ENCODE peak calls at places on chromosome 12, in six cellular contexts. D, I, F, P, N and Y are unnamed samples.

GRCh38 chr12:11836282-11836963 is 186.9 kb downstream of the ETV6 start:
- DNase-seq in D (peak; percentile 99), I (peak; percentile 46), F (no peak), P (no peak), N (no peak), Y (peak; percentile 58)

GRCh38 chr12:56487448-56488040 is 417 bp downstream of the GLS2 start:
- DNase-seq in D (no peak), I (peak; percentile 35), F (peak; percentile 32), P (no peak), N (peak; percentile 83), Y (peak; percentile 22)

GRCh38 chr12:57139796-57140649 is 7.4 kb downstream of the LRP1-AS start:
- DNase-seq in D (no peak), I (no peak), F (no peak), P (no peak), N (no peak), Y (no peak)

GRCh38 chr12:20601668-20602280 is 93.4 kb upstream of the SLCO1C1 start:
- DNase-seq in D (no peak), I (no peak), F (peak; percentile 28), P (no peak), N (no peak), Y (no peak)

GRCh38 chr12:92735131-92735721 is 32.4 kb downstream of the PLEKHG7 start:
- DNase-seq in D (no peak), I (no peak), F (no peak), P (no peak), N (no peak), Y (no peak)

GRCh38 chr12:117664169-117664568 is 302.7 kb upstream of the NOS1 start:
- DNase-seq in D (no peak), I (no peak), F (no peak), P (no peak), N (no peak), Y (no peak)

GRCh38 chr12:124143726-124144125 is 151.2 kb upstream of the RFLNA start:
- DNase-seq in D (no peak), I (no peak), F (no peak), P (no peak), N (no peak), Y (no peak)

GRCh38 chr12:27652174-27652763 is 44.0 kb upstream of the REP15 start:
- DNase-seq in D (peak; percentile 8), I (no peak), F (peak; percentile 71), P (peak; percentile 59), N (no peak), Y (peak; percentile 5)

GRCh38 chr12:118448341-118448740 is 72.0 kb downstream of the SUDS3 start:
- DNase-seq in D (no peak), I (no peak), F (no peak), P (no peak), N (no peak), Y (no peak)

GRCh38 chr12:53082637-53083036 is 3.4 kb upstream of the SPRYD3 start:
- DNase-seq in D (no peak), I (no peak), F (no peak), P (no peak), N (no peak), Y (no peak)

DNA sequence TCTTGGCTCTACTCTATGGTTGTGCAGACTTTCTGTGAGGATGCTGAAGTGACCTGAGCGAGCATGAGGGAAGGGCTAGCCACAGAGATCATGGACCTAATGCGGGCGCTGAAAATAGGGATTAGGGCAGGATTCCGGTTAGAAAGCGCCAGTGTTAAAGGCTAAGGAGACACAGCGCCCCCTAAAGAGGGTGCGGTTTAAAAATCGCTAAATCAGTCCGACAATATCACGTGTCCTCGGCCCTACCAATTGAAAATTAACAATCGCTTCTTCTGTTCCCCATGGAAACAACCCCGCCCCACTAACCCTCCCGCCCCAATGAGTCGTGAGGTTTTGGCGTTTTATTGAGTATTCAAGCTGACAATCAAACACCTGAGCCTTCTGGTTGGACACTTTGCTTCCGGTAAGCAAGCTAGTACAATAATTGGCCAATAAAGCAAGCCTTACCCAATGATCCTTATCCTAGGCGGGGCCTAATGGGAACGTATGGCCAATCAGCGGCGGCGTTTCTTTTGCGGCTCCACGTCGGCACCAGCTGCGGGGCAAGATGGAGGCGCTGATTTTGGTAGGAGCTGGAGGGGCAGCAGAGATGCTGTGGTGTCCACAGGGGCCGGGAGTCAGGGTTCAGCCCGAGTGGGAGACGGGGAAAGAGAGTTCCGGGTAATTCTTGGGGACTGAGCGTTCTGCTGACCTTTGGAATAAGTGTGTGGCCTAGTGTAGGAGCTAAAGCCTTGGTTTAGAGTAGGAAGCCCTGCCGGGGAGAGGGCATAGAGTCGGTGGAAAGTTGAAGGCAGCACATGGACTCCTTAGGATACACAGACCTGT is at the start of gene COPZ1:
- DNase-seq in D (peak; percentile 99), I (peak; percentile 81), F (peak; percentile 100), P (peak; percentile 91), N (peak; percentile 87), Y (peak; percentile 85)
- TF ChIP-seq POLR2A in D (peak; percentile 91), I (peak; percentile 86), F (peak; percentile 96), P (peak; percentile 97), N (peak; percentile 54), Y (peak; percentile 87)

GRCh38 chr12:21756699-21757098 is 17.8 kb downstream of the KCNJ8 start:
- DNase-seq in D (no peak), I (no peak), F (no peak), P (no peak), N (no peak), Y (no peak)

DNA sequence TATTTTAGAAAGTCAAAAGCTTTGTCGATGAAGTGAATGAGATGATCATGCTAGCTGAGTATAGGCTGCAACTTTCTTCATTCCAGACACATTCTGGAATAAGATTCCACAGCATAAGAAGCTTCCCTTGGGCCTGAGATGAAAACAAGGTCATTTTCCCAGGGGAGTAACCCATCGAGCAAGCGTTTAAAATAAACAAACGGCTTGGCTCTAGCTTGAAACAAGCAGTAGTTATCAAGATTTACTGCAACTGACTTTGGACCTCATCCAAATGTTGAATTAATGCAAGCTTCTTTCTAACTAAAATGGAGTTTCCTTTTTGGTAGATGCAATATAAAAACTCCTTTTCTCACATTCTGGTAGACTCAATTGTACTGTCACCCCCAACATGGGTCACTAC is 23.0 kb downstream of the KCNJ8 start:
- DNase-seq in D (no peak), I (no peak), F (no peak), P (no peak), N (no peak), Y (no peak)
- TF ChIP-seq TAF1 in D (no peak), I (no peak), F (no peak), P (no peak), N (no peak), Y (no peak)

DNA sequence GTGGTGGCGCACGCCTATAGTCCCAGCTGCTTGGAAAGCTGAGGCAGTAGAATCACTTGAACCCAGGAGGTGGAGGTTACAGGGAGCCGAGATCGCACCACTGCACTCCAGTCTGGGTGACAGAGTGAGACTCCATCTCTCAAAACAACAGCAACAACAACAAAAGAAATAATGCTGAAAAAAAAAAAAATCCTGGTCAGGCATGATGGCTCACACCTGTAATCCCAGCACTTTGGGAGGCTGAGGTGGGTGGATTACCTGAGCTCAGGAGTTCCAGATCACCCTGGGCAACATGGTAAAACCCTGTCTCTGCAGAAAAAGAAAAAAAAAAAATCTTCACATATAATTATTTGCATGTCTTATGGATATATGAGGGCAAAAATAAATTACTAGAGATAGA is 75.5 kb downstream of the ATXN2 start:
- DNase-seq in D (no peak), I (no peak), F (no peak), P (no peak), N (no peak), Y (no peak)
- TF ChIP-seq POLR2A in D (no peak), I (no peak), F (no peak), P (no peak), N (no peak), Y (no peak)

GRCh38 chr12:42611571-42612257 is 22.2 kb upstream of the PRICKLE1 start:
- DNase-seq in D (no peak), I (no peak), F (no peak), P (no peak), N (no peak), Y (no peak)
- TF ChIP-seq TAF1 in D (no peak), I (no peak), F (no peak), P (no peak), N (no peak), Y (no peak)

DNA sequence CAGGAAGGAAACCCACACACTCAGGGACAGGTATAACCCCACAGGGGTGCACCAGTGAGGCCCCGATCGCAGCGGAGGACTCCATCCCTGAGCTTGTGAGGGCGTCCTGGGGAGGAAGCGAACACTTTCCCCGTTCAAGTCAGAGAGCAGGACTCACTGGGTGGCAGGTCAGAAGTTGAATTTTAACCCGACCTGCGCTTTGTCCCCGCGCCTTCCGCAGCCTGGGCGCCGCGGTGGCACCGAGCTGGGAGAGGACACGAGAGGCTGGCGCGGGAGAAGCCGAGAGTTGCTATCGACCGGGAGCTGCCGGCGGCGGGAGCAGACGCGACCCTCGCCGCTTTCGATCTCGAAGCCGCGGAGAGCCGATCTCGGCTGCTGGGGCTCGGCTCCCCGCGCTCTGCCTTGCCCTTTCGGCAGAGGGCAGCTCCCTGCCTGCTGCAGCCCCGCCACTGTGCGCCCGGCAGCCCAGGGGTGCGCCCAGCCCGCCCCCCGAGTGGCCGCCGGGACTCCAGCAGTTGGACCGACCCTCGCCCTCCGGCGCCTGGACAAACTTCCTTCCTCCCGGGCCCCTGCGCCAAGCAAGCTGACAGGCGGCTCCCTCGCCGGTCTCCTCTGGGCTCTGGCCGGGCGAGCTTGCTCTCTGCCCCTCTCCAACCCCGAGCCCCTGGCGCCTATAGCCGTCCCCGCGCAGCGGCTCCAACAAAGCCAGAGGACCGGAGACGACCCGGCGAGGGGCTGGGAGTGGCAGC is 918 bp downstream of the LIN7A start:
- DNase-seq in D (no peak), I (no peak), F (peak; percentile 79), P (no peak), N (peak; percentile 85), Y (peak; percentile 28)
- TF ChIP-seq POLR2A in D (no peak), I (no peak), F (peak; percentile 81), P (no peak), N (no peak), Y (no peak)

GRCh38 chr12:72083096-72083825 is 144.6 kb downstream of the TPH2 start:
- DNase-seq in D (no peak), I (no peak), F (no peak), P (no peak), N (no peak), Y (no peak)
- TF ChIP-seq TAF1 in D (no peak), I (no peak), F (no peak), P (no peak), N (no peak), Y (no peak)